ENCODE peak calls at places on chromosomes 3 and 15, in six cellular contexts. X is left ventricle myocardium inferior, P is uterus, H is tibial artery, I is left lung, C is mesenchymal stem cell. Q is an unnamed sample.

GRCh38 chr15:25057574-25057973 is 102.8 kb downstream of the SNRPN start:
- DNase-seq in X (no peak), P (peak; percentile 4), H (peak; percentile 37), I (no peak), C (no peak), Q (no peak)

GRCh38 chr3:7950890-7951289 is 550.7 kb upstream of the LMCD1 start:
- DNase-seq in X (no peak), P (no peak), H (no peak), I (no peak), C (no peak), Q (no peak)

GRCh38 chr15:27561816-27562215 is 537.3 kb downstream of the OCA2 start:
- DNase-seq in X (no peak), P (no peak), H (no peak), I (no peak), C (no peak), Q (no peak)

GRCh38 chr3:64229903-64230302 is 4.6 kb upstream of the PRICKLE2 start:
- DNase-seq in X (no peak), P (no peak), H (no peak), I (no peak), C (peak; percentile 78), Q (no peak)

GRCh38 chr3:6147883-6148282 is 713.0 kb upstream of the GRM7 start:
- DNase-seq in X (no peak), P (no peak), H (no peak), I (no peak), C (no peak), Q (no peak)

GRCh38 chr3:84194032-84194431 is 764.8 kb upstream of the CADM2 start:
- DNase-seq in X (no peak), P (no peak), H (no peak), I (no peak), C (no peak), Q (no peak)

GRCh38 chr3:23159929-23160328 is 43.2 kb upstream of the UBE2E2 start:
- DNase-seq in X (no peak), P (no peak), H (no peak), I (no peak), C (peak; percentile 86), Q (no peak)

GRCh38 chr15:98893407-98893806 is 114.2 kb downstream of the PGPEP1L start:
- DNase-seq in X (no peak), P (no peak), H (no peak), I (no peak), C (no peak), Q (no peak)

GRCh38 chr3:9074079-9074478 is 110.8 kb upstream of the RAD18 start:
- DNase-seq in X (no peak), P (no peak), H (no peak), I (no peak), C (no peak), Q (no peak)

GRCh38 chr3:15514663-15515357 is 6.7 kb downstream of the COLQ start:
- DNase-seq in X (no peak), P (no peak), H (no peak), I (no peak), C (no peak), Q (no peak)

GRCh38 chr3:120438971-120439370 is 11.8 kb downstream of the FSTL1 start:
- DNase-seq in X (peak; percentile 57), P (no peak), H (peak; percentile 91), I (peak; percentile 59), C (peak; percentile 97), Q (peak; percentile 49)

GRCh38 chr3:113161661-113162060 is 49.7 kb upstream of the BOC start:
- DNase-seq in X (no peak), P (no peak), H (no peak), I (no peak), C (no peak), Q (no peak)

GRCh38 chr3:132210476-132211346 is 106.5 kb upstream of the ACP3 start:
- DNase-seq in X (no peak), P (no peak), H (no peak), I (peak; percentile 36), C (no peak), Q (no peak)

GRCh38 chr15:73686781-73687256 is 2.6 kb downstream of the CD276 start:
- DNase-seq in X (no peak), P (no peak), H (peak; percentile 63), I (no peak), C (peak; percentile 97), Q (no peak)

GRCh38 chr3:151434151-151434890 is 26.5 kb downstream of the IGSF10 start:
- DNase-seq in X (no peak), P (no peak), H (no peak), I (no peak), C (peak; percentile 89), Q (no peak)

GRCh38 chr3:110576962-110577361 is 494.7 kb upstream of the NECTIN3 start:
- DNase-seq in X (no peak), P (no peak), H (no peak), I (no peak), C (peak; percentile 82), Q (no peak)

GRCh38 chr3:28053759-28054158 is 187.7 kb upstream of the CMC1 start:
- DNase-seq in X (no peak), P (no peak), H (no peak), I (no peak), C (no peak), Q (no peak)

GRCh38 chr15:52527898-52528464 is 699 bp downstream of the MYO5A start:
- DNase-seq in X (no peak), P (peak; percentile 27), H (peak; percentile 68), I (peak; percentile 39), C (peak; percentile 35), Q (no peak)

GRCh38 chr3:165206454-165207266 is 10.5 kb upstream of the SLITRK3 start:
- DNase-seq in X (peak; percentile 66), P (peak; percentile 84), H (peak; percentile 73), I (peak; percentile 67), C (peak; percentile 82), Q (no peak)

GRCh38 chr3:174355505-174355904 is 503.6 kb upstream of the NAALADL2 start:
- DNase-seq in X (no peak), P (no peak), H (no peak), I (no peak), C (peak; percentile 28), Q (no peak)

GRCh38 chr15:29343229-29343628 is 73.6 kb upstream of the NSMCE3 start:
- DNase-seq in X (no peak), P (no peak), H (no peak), I (no peak), C (no peak), Q (no peak)

GRCh38 chr15:29346998-29347397 is 77.4 kb upstream of the NSMCE3 start:
- DNase-seq in X (no peak), P (no peak), H (no peak), I (no peak), C (no peak), Q (no peak)

GRCh38 chr15:29344474-29344873 is 74.9 kb upstream of the NSMCE3 start:
- DNase-seq in X (no peak), P (no peak), H (no peak), I (no peak), C (no peak), Q (no peak)

GRCh38 chr15:29348308-29348914 is 78.8 kb upstream of the NSMCE3 start:
- DNase-seq in X (no peak), P (peak; percentile 42), H (no peak), I (no peak), C (no peak), Q (no peak)

DNA sequence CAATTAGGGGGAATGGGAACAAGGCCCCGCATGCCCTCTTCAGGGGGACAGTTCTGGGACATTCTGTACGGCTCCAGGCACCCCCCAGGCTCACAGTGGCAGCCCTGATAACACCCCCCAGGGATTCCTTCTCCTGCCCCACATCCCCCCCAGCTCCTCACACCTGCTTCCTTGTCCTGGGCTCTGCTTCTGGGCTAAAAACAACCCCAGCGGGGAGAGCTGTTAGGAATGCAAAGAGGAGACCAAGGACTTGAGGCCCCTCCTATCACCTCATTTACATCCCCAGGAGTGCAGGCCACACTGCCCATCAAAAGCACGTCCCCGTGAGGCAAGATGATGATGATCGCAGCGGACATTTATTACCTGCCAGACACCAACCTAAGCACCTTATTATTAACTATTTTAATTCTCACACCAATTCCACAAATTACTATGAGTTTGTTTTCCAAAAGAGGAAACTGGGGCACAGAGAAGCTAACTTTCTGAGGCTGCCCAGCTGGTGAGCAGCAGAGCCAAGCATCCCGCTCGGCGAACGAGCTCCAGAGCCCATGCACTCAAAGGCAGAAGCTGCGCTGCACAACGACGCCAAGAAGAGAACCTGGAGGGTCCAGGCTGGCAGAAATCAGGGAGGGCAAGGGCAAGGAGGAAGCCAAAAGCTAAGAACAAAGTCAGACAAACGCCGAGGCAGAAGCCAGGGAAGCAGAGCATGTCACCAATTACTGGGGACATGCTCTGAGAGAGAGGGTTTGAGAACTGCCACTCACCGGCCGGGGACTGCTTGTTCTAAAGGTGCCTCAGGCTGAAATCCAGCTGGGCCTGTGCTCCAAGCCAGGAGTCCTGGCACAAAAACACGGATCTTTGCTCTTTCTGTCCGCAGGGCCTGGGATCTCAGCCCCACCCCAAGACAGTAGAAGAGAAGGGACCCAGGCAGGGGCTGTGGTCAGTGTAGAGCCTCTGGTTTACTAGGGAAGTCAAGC is 76.2 kb upstream of the NSMCE3 start:
- DNase-seq in X (no peak), P (no peak), H (no peak), I (no peak), C (no peak), Q (no peak)
- H3K27me3 ChIP-seq in X (peaks cover 18% of the 10 kb centered on the region), P (no peaks in the 10 kb centered on the region), H (no peaks in the 10 kb centered on the region), I (no peaks in the 10 kb centered on the region), C (no peaks in the 10 kb centered on the region), Q (no peaks in the 10 kb centered on the region)

GRCh38 chr3:171245796-171246453 is 214.3 kb downstream of the TNIK start:
- DNase-seq in X (no peak), P (no peak), H (no peak), I (no peak), C (no peak), Q (no peak)
- H3K4me3 ChIP-seq in X (no peak overlapping the region), P (no peak overlapping the region), H (no peak overlapping the region), I (no peak overlapping the region), C (no peak overlapping the region), Q (no peak overlapping the region)

GRCh38 chr15:91604122-91604521 is 249.4 kb upstream of the SLCO3A1 start:
- DNase-seq in X (no peak), P (no peak), H (no peak), I (no peak), C (no peak), Q (no peak)
- H3K27ac ChIP-seq in X (no peak overlapping the region), P (no peak overlapping the region), H (no peak overlapping the region), I (no peak overlapping the region), C (no peak overlapping the region), Q (no peak overlapping the region)

GRCh38 chr3:45055411-45056143 is 29.5 kb downstream of the CLEC3B start:
- DNase-seq in X (no peak), P (no peak), H (no peak), I (no peak), C (peak; percentile 92), Q (no peak)

GRCh38 chr3:45055032-45055410 is 28.9 kb downstream of the CLEC3B start:
- DNase-seq in X (no peak), P (no peak), H (no peak), I (no peak), C (peak; percentile 92), Q (no peak)

GRCh38 chr3:45056608-45057301 is 30.7 kb downstream of the CLEC3B start:
- DNase-seq in X (no peak), P (no peak), H (no peak), I (no peak), C (peak; percentile 46), Q (no peak)

GRCh38 chr3:45059132-45059531 is 33.0 kb downstream of the CLEC3B start:
- DNase-seq in X (no peak), P (no peak), H (no peak), I (no peak), C (no peak), Q (no peak)

DNA sequence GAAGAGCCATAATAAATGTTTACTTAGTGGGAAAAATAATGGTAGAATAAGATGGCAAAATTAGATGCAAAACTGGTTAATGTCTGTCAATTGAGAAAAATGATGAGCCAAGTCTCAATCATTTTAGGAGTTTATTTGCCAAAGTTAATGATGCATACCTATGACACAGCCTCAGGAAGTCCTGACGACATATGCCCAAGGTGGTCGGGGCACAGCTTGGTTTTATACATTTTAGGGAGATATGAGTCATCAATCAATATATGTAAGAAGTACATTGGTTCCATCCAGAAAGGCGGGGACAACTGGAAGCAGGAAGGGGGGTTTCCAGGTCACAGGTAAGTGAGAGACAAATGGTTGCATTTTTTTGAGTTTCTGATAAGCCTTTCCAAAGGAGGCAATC is 31.5 kb downstream of the CLEC3B start:
- DNase-seq in X (no peak), P (no peak), H (no peak), I (no peak), C (no peak), Q (no peak)
- H3K27me3 ChIP-seq in X (no peaks in the 10 kb centered on the region), P (no peaks in the 10 kb centered on the region), H (no peaks in the 10 kb centered on the region), I (no peaks in the 10 kb centered on the region), C (no peaks in the 10 kb centered on the region), Q (no peaks in the 10 kb centered on the region)

Q was measured in thoracic aorta.